ENCODE peak calls at places on chromosomes 13 and 19, in eight cellular contexts. K is breast epithelium; Z is uterus; P is colonic mucosa; R is heart right ventricle; N is tibial nerve; D is CD4-positive, CD25-positive, alpha-beta regulatory T cell; F is cardiac muscle cell. T is an unnamed sample.
A peak's percentile ranks its signal among the peaks of the same experiment; 100 is the strongest.

GRCh38 chr19:42467437-42467760 is 24.7 kb upstream of the CXCL17 start:
- DNase-seq in K (no peak), Z (no peak), P (peak; percentile 45), R (no peak), N (no peak), D (no peak), F (no peak), T (no peak)

GRCh38 chr13:76239031-76239680 is 603.0 kb downstream of the LMO7 start:
- DNase-seq in K (no peak), Z (no peak), P (no peak), R (no peak), N (no peak), D (no peak), F (no peak), T (no peak)

GRCh38 chr19:16509141-16510061 is 13.2 kb downstream of the C19orf44 start:
- DNase-seq in K (no peak), Z (no peak), P (no peak), R (no peak), N (peak; percentile 68), D (no peak), F (no peak), T (no peak)

GRCh38 chr19:33872445-33873320 is 76.0 kb downstream of the KCTD15 start:
- DNase-seq in K (peak; percentile 33), Z (no peak), P (no peak), R (no peak), N (no peak), D (no peak), F (no peak), T (no peak)

GRCh38 chr19:45238556-45238955 is 6.7 kb downstream of the EXOC3L2 start:
- DNase-seq in K (no peak), Z (no peak), P (no peak), R (no peak), N (no peak), D (no peak), F (no peak), T (peak; percentile 62)

GRCh38 chr13:42814868-42815267 is 33.5 kb downstream of the FAM216B start:
- DNase-seq in K (no peak), Z (no peak), P (no peak), R (no peak), N (no peak), D (no peak), F (no peak), T (no peak)

GRCh38 chr19:14746891-14747290 is 31.5 kb downstream of the ADGRE2 start:
- DNase-seq in K (no peak), Z (no peak), P (no peak), R (no peak), N (no peak), D (no peak), F (no peak), T (no peak)

GRCh38 chr19:15114153-15114540 is 6.9 kb downstream of the SYDE1 start:
- DNase-seq in K (no peak), Z (no peak), P (no peak), R (no peak), N (no peak), D (no peak), F (no peak), T (no peak)

GRCh38 chr19:4094761-4095487 is 28.2 kb upstream of the ZBTB7A start:
- DNase-seq in K (no peak), Z (no peak), P (peak; percentile 92), R (no peak), N (no peak), D (no peak), F (no peak), T (no peak)

GRCh38 chr13:106867249-106867648 is 299.3 kb upstream of the ARGLU1 start:
- DNase-seq in K (no peak), Z (no peak), P (no peak), R (no peak), N (no peak), D (no peak), F (no peak), T (no peak)

GRCh38 chr19:31356587-31357314 is 7.5 kb upstream of the TSHZ3 start:
- DNase-seq in K (no peak), Z (no peak), P (peak; percentile 31), R (peak; percentile 51), N (no peak), D (no peak), F (peak; percentile 54), T (peak; percentile 91)

GRCh38 chr19:28351761-28352160 is 861.2 kb downstream of the UQCRFS1 start:
- DNase-seq in K (no peak), Z (no peak), P (no peak), R (no peak), N (no peak), D (no peak), F (no peak), T (no peak)

GRCh38 chr13:77038907-77039470 is 12.0 kb upstream of the FBXL3 start:
- DNase-seq in K (no peak), Z (no peak), P (no peak), R (no peak), N (no peak), D (no peak), F (no peak), T (no peak)

GRCh38 chr19:32197896-32198882 is 147.2 kb upstream of the ZNF507 start:
- DNase-seq in K (no peak), Z (no peak), P (no peak), R (no peak), N (no peak), D (no peak), F (no peak), T (no peak)

GRCh38 chr19:2841858-2842574 is 741 bp downstream of the ZNF555 start:
- DNase-seq in K (no peak), Z (no peak), P (no peak), R (peak; percentile 31), N (no peak), D (no peak), F (peak; percentile 5), T (no peak)

GRCh38 chr13:37736040-37736439 is 133.5 kb downstream of the TRPC4 start:
- DNase-seq in K (no peak), Z (no peak), P (no peak), R (no peak), N (no peak), D (no peak), F (no peak), T (no peak)

GRCh38 chr19:6092329-6093286 is 17.7 kb downstream of the RFX2 start:
- DNase-seq in K (peak; percentile 82), Z (peak; percentile 78), P (peak; percentile 89), R (peak; percentile 82), N (peak; percentile 61), D (no peak), F (peak; percentile 78), T (peak; percentile 92)

GRCh38 chr19:5828661-5829566 is 10.6 kb downstream of the FUT6 start:
- DNase-seq in K (no peak), Z (no peak), P (no peak), R (peak; percentile 54), N (no peak), D (no peak), F (peak; percentile 96), T (peak; percentile 80)

GRCh38 chr19:10478903-10479384 is 24.2 kb downstream of the KEAP1 start:
- DNase-seq in K (peak; percentile 86), Z (peak; percentile 91), P (peak; percentile 87), R (peak; percentile 88), N (peak; percentile 89), D (peak; percentile 86), F (peak; percentile 90), T (peak; percentile 94)

GRCh38 chr13:36904219-36904618 is 15.8 kb downstream of the SMAD9 start:
- DNase-seq in K (no peak), Z (no peak), P (peak; percentile 44), R (no peak), N (no peak), D (no peak), F (no peak), T (no peak)

GRCh38 chr19:13526552-13526951 is 20.3 kb upstream of the CACNA1A start:
- DNase-seq in K (no peak), Z (no peak), P (no peak), R (no peak), N (no peak), D (no peak), F (peak; percentile 28), T (no peak)

GRCh38 chr13:99895999-99896695 is 75.4 kb downstream of the ZIC5 start:
- DNase-seq in K (no peak), Z (no peak), P (no peak), R (no peak), N (no peak), D (no peak), F (no peak), T (peak; percentile 80)

GRCh38 chr19:49879243-49879960 is 1.9 kb downstream of the TBC1D17 start:
- DNase-seq in K (no peak), Z (no peak), P (peak; percentile 27), R (no peak), N (no peak), D (no peak), F (no peak), T (no peak)

GRCh38 chr13:110410906-110411305 is 103.8 kb downstream of the COL4A2 start:
- DNase-seq in K (no peak), Z (no peak), P (no peak), R (no peak), N (no peak), D (no peak), F (no peak), T (no peak)
- H3K4me1 ChIP-seq in K (peaks cover 4% of the 10 kb centered on the region), Z (peaks cover 35% of the 10 kb centered on the region), P (no peaks in the 10 kb centered on the region), R (peaks cover 88% of the 10 kb centered on the region), N (peaks cover 78% of the 10 kb centered on the region), D (no peaks in the 10 kb centered on the region), F (peaks cover 21% of the 10 kb centered on the region), T (peaks cover 40% of the 10 kb centered on the region)

DNA sequence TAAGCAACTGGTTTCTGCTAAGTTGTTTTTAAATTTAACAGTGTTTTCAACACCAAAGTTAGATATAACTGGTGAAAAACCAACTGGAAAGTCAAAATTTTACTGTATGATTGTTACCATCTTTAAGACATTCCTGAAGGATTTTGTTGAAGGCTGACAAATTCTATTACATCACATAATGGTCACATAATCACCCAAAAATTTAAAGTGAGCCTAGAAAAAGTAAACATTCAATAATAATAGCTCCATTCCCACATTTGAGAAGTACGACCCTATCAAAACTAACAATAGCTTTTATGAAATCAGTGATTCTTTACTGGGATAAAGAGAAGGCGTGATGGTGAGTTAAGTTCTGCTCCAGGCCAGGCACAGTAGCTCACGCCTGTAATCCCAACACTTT is 51.6 kb downstream of the USP12 start:
- DNase-seq in K (no peak), Z (no peak), P (no peak), R (no peak), N (no peak), D (no peak), F (no peak), T (no peak)
- H3K4me1 ChIP-seq in K (no peaks in the 10 kb centered on the region), Z (no peaks in the 10 kb centered on the region), P (no peaks in the 10 kb centered on the region), R (peaks cover 37% of the 10 kb centered on the region), N (peaks cover 26% of the 10 kb centered on the region), D (peaks cover 4% of the 10 kb centered on the region), F (peaks cover 7% of the 10 kb centered on the region), T (peaks cover 10% of the 10 kb centered on the region)

DNA sequence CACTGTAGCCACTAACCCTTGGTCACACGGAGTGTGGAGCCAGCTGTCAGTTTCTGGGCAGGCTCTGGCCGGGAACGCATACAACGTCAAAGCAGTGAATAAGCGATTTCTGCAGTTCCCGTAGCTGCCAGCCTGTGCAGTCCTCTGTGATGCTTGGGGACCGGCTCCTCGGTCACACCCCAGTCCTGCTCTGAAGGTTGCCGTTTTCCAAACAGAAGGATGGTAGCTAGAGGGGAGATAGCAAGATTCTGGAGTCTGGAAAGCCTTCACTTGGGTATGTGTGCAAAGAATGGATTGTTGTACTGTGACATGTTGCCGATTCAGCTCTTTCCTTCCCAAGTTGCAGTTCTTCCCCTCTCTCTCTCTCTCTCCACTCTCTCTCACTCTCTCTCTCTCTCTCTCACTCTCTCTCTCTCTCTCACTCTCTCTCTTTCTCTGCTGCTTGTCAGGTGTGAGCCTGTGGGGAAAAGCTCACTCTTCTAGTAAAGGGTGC is 38.7 kb upstream of the C1QTNF9 start:
- DNase-seq in K (no peak), Z (peak; percentile 39), P (peak; percentile 75), R (peak; percentile 68), N (peak; percentile 49), D (peak; percentile 62), F (peak; percentile 42), T (no peak)
- H3K4me1 ChIP-seq in K (peaks cover 8% of the 10 kb centered on the region), Z (no peaks in the 10 kb centered on the region), P (peaks cover 18% of the 10 kb centered on the region), R (peaks cover 71% of the 10 kb centered on the region), N (peaks cover 72% of the 10 kb centered on the region), D (peaks cover 99% of the 10 kb centered on the region), F (peaks cover 34% of the 10 kb centered on the region), T (peaks cover 47% of the 10 kb centered on the region)

GRCh38 chr19:40600086-40600917 is 867 bp upstream of the LTBP4 start:
- DNase-seq in K (no peak), Z (peak; percentile 60), P (no peak), R (peak; percentile 71), N (no peak), D (no peak), F (no peak), T (peak; percentile 87)
- H3K4me1 ChIP-seq in K (peaks cover 24% of the 10 kb centered on the region), Z (no peaks in the 10 kb centered on the region), P (peaks cover 34% of the 10 kb centered on the region), R (peaks cover 77% of the 10 kb centered on the region), N (peaks cover 88% of the 10 kb centered on the region), D (peaks cover 80% of the 10 kb centered on the region), F (peaks cover 33% of the 10 kb centered on the region), T (peaks cover 83% of the 10 kb centered on the region)